ENCODE peak calls at places on chromosomes 7 and 10, in eight cellular contexts. One of them, this sample, is unnamed.

GRCh38 chr7:44384586-44385383 is 59.4 kb upstream of the CAMK2B start:
- DNase-seq in transverse colon: no peak
- DNase-seq in body of pancreas: peak
- DNase-seq in GM10248: no peak
- DNase-seq in cardiac fibroblast: no peak
- DNase-seq in tibial artery: peak
- DNase-seq in RWPE2: no peak
- DNase-seq in testis: peak
- DNase-seq in this sample: peak

GRCh38 chr7:127588019-127588696 is at the start of gene ARF5:
- DNase-seq in transverse colon: peak
- DNase-seq in body of pancreas: peak
- DNase-seq in GM10248: peak
- DNase-seq in cardiac fibroblast: peak
- DNase-seq in tibial artery: peak
- DNase-seq in RWPE2: no peak
- DNase-seq in testis: peak
- DNase-seq in this sample: peak

GRCh38 chr7:101138149-101138870 is 11.4 kb downstream of the SERPINE1 start:
- DNase-seq in transverse colon: peak
- DNase-seq in body of pancreas: peak
- DNase-seq in GM10248: peak
- DNase-seq in cardiac fibroblast: peak
- DNase-seq in tibial artery: peak
- DNase-seq in RWPE2: peak
- DNase-seq in testis: peak
- DNase-seq in this sample: no peak

GRCh38 chr10:31294556-31294955 is 24.5 kb upstream of the ZEB1 start:
- DNase-seq in transverse colon: no peak
- DNase-seq in body of pancreas: no peak
- DNase-seq in GM10248: no peak
- DNase-seq in cardiac fibroblast: no peak
- DNase-seq in tibial artery: no peak
- DNase-seq in RWPE2: no peak
- DNase-seq in testis: no peak
- DNase-seq in this sample: no peak

GRCh38 chr7:84247591-84247990 is 53.0 kb upstream of the SEMA3A start:
- DNase-seq in transverse colon: no peak
- DNase-seq in body of pancreas: no peak
- DNase-seq in GM10248: no peak
- DNase-seq in cardiac fibroblast: peak
- DNase-seq in tibial artery: no peak
- DNase-seq in RWPE2: no peak
- DNase-seq in testis: no peak
- DNase-seq in this sample: no peak

GRCh38 chr10:59181668-59182067 is 5.2 kb downstream of the PHYHIPL start:
- DNase-seq in transverse colon: no peak
- DNase-seq in body of pancreas: peak
- DNase-seq in GM10248: peak
- DNase-seq in cardiac fibroblast: peak
- DNase-seq in tibial artery: no peak
- DNase-seq in RWPE2: no peak
- DNase-seq in testis: peak
- DNase-seq in this sample: no peak

GRCh38 chr7:98281757-98282652 is 519 bp downstream of the BRI3 start:
- DNase-seq in transverse colon: peak
- DNase-seq in body of pancreas: peak
- DNase-seq in GM10248: no peak
- DNase-seq in cardiac fibroblast: no peak
- DNase-seq in tibial artery: peak
- DNase-seq in RWPE2: no peak
- DNase-seq in testis: peak
- DNase-seq in this sample: no peak

GRCh38 chr10:116272497-116273221 is at the start of gene GFRA1:
- DNase-seq in transverse colon: no peak
- DNase-seq in body of pancreas: peak
- DNase-seq in GM10248: peak
- DNase-seq in cardiac fibroblast: no peak
- DNase-seq in tibial artery: no peak
- DNase-seq in RWPE2: no peak
- DNase-seq in testis: no peak
- DNase-seq in this sample: peak

GRCh38 chr10:10605551-10606081 is 412.1 kb upstream of the CELF2 start:
- DNase-seq in transverse colon: peak
- DNase-seq in body of pancreas: no peak
- DNase-seq in GM10248: no peak
- DNase-seq in cardiac fibroblast: peak
- DNase-seq in tibial artery: peak
- DNase-seq in RWPE2: no peak
- DNase-seq in testis: peak
- DNase-seq in this sample: no peak

GRCh38 chr7:98194672-98195457 is 16.4 kb upstream of the BHLHA15 start:
- DNase-seq in transverse colon: no peak
- DNase-seq in body of pancreas: no peak
- DNase-seq in GM10248: no peak
- DNase-seq in cardiac fibroblast: peak
- DNase-seq in tibial artery: no peak
- DNase-seq in RWPE2: no peak
- DNase-seq in testis: no peak
- DNase-seq in this sample: no peak

GRCh38 chr7:132113536-132114409 is 462.5 kb downstream of the PLXNA4 start:
- DNase-seq in transverse colon: no peak
- DNase-seq in body of pancreas: no peak
- DNase-seq in GM10248: no peak
- DNase-seq in cardiac fibroblast: no peak
- DNase-seq in tibial artery: no peak
- DNase-seq in RWPE2: no peak
- DNase-seq in testis: no peak
- DNase-seq in this sample: no peak

GRCh38 chr10:131311661-131312260 is at the start of gene TCERG1L:
- DNase-seq in transverse colon: no peak
- DNase-seq in body of pancreas: no peak
- DNase-seq in GM10248: no peak
- DNase-seq in cardiac fibroblast: no peak
- DNase-seq in tibial artery: no peak
- DNase-seq in RWPE2: no peak
- DNase-seq in testis: peak
- DNase-seq in this sample: no peak

GRCh38 chr10:21145751-21146445 is 248.8 kb upstream of the NEBL start:
- DNase-seq in transverse colon: no peak
- DNase-seq in body of pancreas: no peak
- DNase-seq in GM10248: no peak
- DNase-seq in cardiac fibroblast: no peak
- DNase-seq in tibial artery: no peak
- DNase-seq in RWPE2: no peak
- DNase-seq in testis: no peak
- DNase-seq in this sample: no peak

GRCh38 chr7:148914208-148914777 is 30.2 kb upstream of the EZH2 start:
- DNase-seq in transverse colon: no peak
- DNase-seq in body of pancreas: no peak
- DNase-seq in GM10248: peak
- DNase-seq in cardiac fibroblast: peak
- DNase-seq in tibial artery: no peak
- DNase-seq in RWPE2: no peak
- DNase-seq in testis: no peak
- DNase-seq in this sample: no peak

GRCh38 chr10:23187155-23187554 is 5.0 kb upstream of the PTF1A start:
- DNase-seq in transverse colon: no peak
- DNase-seq in body of pancreas: no peak
- DNase-seq in GM10248: no peak
- DNase-seq in cardiac fibroblast: no peak
- DNase-seq in tibial artery: no peak
- DNase-seq in RWPE2: no peak
- DNase-seq in testis: no peak
- DNase-seq in this sample: no peak

DNA sequence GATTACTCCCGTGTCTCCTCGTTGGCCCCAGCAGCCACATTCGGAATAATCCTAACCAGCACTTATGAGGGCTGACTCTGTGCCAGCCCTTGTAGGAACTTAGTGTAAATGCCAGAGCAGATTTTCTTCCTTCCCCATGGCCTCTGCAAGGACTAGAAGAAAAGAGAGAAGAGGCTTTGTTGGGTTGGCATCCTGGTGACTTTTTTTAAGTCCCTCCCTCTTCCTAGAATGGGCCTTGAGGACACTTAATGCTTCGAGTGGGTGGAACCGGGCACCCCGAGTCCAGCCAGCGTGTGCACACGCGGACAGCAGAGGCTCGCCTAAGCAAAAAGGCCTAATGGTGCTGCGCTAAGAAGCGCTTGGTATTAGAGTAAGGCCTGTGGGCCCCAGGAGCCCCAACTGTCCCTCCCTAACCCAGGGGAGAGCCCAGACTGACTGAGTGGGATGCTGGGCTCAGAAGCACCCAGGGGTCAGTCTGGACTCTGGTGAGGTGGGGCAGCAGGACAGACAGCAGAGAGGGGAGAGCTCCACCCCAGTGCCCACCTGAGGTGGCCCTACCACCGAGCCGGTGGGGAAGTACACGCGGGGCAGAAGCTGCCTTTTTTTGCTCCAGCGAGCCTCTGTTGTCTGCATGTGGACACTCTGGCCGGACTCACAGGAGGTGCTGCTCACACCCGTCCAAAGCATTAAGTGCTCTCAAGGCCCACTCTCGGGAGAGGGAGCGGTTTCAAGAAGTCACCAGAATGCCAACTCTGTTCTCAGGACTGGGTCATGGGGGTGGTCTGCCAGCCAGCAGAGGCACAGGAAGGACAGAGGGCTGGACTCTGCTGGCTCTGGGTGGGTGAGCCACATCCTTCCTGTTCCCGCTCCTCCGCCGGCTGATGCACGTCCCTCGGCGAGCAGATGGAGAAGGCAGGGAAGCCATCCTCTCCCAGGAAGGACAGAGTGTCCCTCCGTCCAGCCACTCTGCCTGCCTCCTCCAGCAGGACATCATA is 12.5 kb downstream of the ITPRIP start:
- DNase-seq in transverse colon: no peak
- DNase-seq in body of pancreas: no peak
- DNase-seq in GM10248: no peak
- DNase-seq in cardiac fibroblast: peak
- DNase-seq in tibial artery: peak
- DNase-seq in RWPE2: no peak
- DNase-seq in testis: no peak
- DNase-seq in this sample: no peak
- TF ChIP-seq CTCF in transverse colon: no peak
- TF ChIP-seq CTCF in body of pancreas: no peak
- TF ChIP-seq CTCF in GM10248: no peak
- TF ChIP-seq CTCF in cardiac fibroblast: no peak
- TF ChIP-seq CTCF in tibial artery: no peak
- TF ChIP-seq CTCF in RWPE2: no peak
- TF ChIP-seq CTCF in testis: no peak
- TF ChIP-seq CTCF in this sample: no peak

GRCh38 chr10:33132626-33133025 is 174.6 kb upstream of the ITGB1 start:
- DNase-seq in transverse colon: no peak
- DNase-seq in body of pancreas: no peak
- DNase-seq in GM10248: no peak
- DNase-seq in cardiac fibroblast: no peak
- DNase-seq in tibial artery: no peak
- DNase-seq in RWPE2: no peak
- DNase-seq in testis: no peak
- DNase-seq in this sample: no peak
- TF ChIP-seq CTCF in transverse colon: no peak
- TF ChIP-seq CTCF in body of pancreas: no peak
- TF ChIP-seq CTCF in GM10248: no peak
- TF ChIP-seq CTCF in cardiac fibroblast: no peak
- TF ChIP-seq CTCF in tibial artery: no peak
- TF ChIP-seq CTCF in RWPE2: no peak
- TF ChIP-seq CTCF in testis: no peak
- TF ChIP-seq CTCF in this sample: no peak

GRCh38 chr10:120651000-120651399 is 194.0 kb downstream of the PLPP4 start:
- DNase-seq in transverse colon: no peak
- DNase-seq in body of pancreas: no peak
- DNase-seq in GM10248: no peak
- DNase-seq in cardiac fibroblast: no peak
- DNase-seq in tibial artery: no peak
- DNase-seq in RWPE2: no peak
- DNase-seq in testis: no peak
- DNase-seq in this sample: no peak

GRCh38 chr10:120643373-120643772 is 186.3 kb downstream of the PLPP4 start:
- DNase-seq in transverse colon: no peak
- DNase-seq in body of pancreas: no peak
- DNase-seq in GM10248: no peak
- DNase-seq in cardiac fibroblast: no peak
- DNase-seq in tibial artery: no peak
- DNase-seq in RWPE2: no peak
- DNase-seq in testis: no peak
- DNase-seq in this sample: no peak

GRCh38 chr10:120646159-120646558 is 189.1 kb downstream of the PLPP4 start:
- DNase-seq in transverse colon: no peak
- DNase-seq in body of pancreas: no peak
- DNase-seq in GM10248: no peak
- DNase-seq in cardiac fibroblast: no peak
- DNase-seq in tibial artery: no peak
- DNase-seq in RWPE2: no peak
- DNase-seq in testis: no peak
- DNase-seq in this sample: no peak

GRCh38 chr10:120644549-120645410 is 187.8 kb downstream of the PLPP4 start:
- DNase-seq in transverse colon: no peak
- DNase-seq in body of pancreas: no peak
- DNase-seq in GM10248: no peak
- DNase-seq in cardiac fibroblast: no peak
- DNase-seq in tibial artery: no peak
- DNase-seq in RWPE2: no peak
- DNase-seq in testis: no peak
- DNase-seq in this sample: no peak

DNA sequence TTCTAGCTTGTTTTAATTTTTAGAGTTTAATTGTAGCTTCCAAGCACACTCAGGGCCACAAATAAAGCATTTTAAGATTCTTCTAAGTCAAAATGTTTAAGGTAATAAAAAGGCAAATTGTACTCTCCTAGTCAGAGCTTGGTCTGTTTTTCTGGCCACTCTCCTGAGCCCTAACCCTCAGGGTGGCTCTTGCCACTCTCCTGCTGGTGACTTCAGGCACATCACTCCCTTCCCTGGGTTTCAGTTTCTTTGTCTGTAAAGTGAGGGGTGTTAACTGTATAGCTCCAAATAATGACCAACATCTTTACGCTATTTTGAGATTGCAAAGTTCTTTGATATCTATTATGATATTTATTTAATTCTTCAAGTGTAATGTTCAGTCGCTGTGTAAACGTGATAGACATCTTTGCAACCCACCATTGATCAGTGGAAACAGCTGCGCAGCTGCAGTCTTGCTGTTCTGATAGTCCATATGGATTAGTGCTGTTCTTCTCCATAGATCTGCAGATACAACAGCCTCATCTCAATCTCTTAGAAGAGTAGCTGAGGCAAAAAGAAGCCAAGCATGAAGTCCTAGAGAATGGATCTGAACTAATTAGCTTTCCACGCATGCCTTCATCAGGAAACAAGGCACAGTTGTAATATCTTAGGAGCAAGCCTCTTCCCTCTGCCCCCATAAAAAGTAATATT is 189.9 kb downstream of the PLPP4 start:
- DNase-seq in transverse colon: no peak
- DNase-seq in body of pancreas: no peak
- DNase-seq in GM10248: no peak
- DNase-seq in cardiac fibroblast: no peak
- DNase-seq in tibial artery: no peak
- DNase-seq in RWPE2: no peak
- DNase-seq in testis: no peak
- DNase-seq in this sample: no peak
- TF ChIP-seq CTCF in transverse colon: no peak
- TF ChIP-seq CTCF in body of pancreas: no peak
- TF ChIP-seq CTCF in GM10248: no peak
- TF ChIP-seq CTCF in cardiac fibroblast: no peak
- TF ChIP-seq CTCF in tibial artery: no peak
- TF ChIP-seq CTCF in RWPE2: no peak
- TF ChIP-seq CTCF in testis: no peak
- TF ChIP-seq CTCF in this sample: peak

GRCh38 chr10:106481598-106481997 is 682.9 kb downstream of the SORCS1 start:
- DNase-seq in transverse colon: no peak
- DNase-seq in body of pancreas: no peak
- DNase-seq in GM10248: no peak
- DNase-seq in cardiac fibroblast: no peak
- DNase-seq in tibial artery: no peak
- DNase-seq in RWPE2: no peak
- DNase-seq in testis: no peak
- DNase-seq in this sample: no peak
- TF ChIP-seq CTCF in transverse colon: no peak
- TF ChIP-seq CTCF in body of pancreas: no peak
- TF ChIP-seq CTCF in GM10248: no peak
- TF ChIP-seq CTCF in cardiac fibroblast: no peak
- TF ChIP-seq CTCF in tibial artery: no peak
- TF ChIP-seq CTCF in RWPE2: no peak
- TF ChIP-seq CTCF in testis: no peak
- TF ChIP-seq CTCF in this sample: no peak